ENCODE peak calls at places on chromosomes 7 and 10, in seven cellular contexts. M is suprapubic skin, Q is fibroblast of lung, K is heart left ventricle, Z is psoas muscle, N is right cardiac atrium, P is heart right ventricle. H is an unnamed sample. For H3K4me1, the result is how much of the 10 kb centered on the place peaks cover.

GRCh38 chr7:38054199-38054598 is 123.8 kb upstream of the STARD3NL start:
- DNase-seq in M (no peak), Q (no peak), K (no peak), Z (no peak), N (no peak), P (no peak), H (no peak)

GRCh38 chr10:22816298-22816653 is 101.9 kb upstream of the PIP4K2A start:
- DNase-seq in M (no peak), Q (peak), K (no peak), Z (no peak), N (no peak), P (no peak), H (no peak)

GRCh38 chr7:5681979-5682546 is 99.4 kb downstream of the RNF216 start:
- DNase-seq in M (no peak), Q (no peak), K (no peak), Z (no peak), N (no peak), P (no peak), H (no peak)

GRCh38 chr10:92742331-92743228 is 52.8 kb downstream of the HHEX start:
- DNase-seq in M (no peak), Q (no peak), K (no peak), Z (no peak), N (no peak), P (no peak), H (no peak)

GRCh38 chr7:14836006-14836405 is 66.5 kb downstream of the DGKB start:
- DNase-seq in M (no peak), Q (peak), K (no peak), Z (no peak), N (no peak), P (no peak), H (no peak)

GRCh38 chr10:21732067-21732772 is 198.2 kb downstream of the MLLT10 start:
- DNase-seq in M (no peak), Q (peak), K (peak), Z (peak), N (peak), P (peak), H (no peak)

GRCh38 chr10:126902157-126902556 is 3.1 kb upstream of the DOCK1 start:
- DNase-seq in M (no peak), Q (peak), K (no peak), Z (no peak), N (no peak), P (no peak), H (no peak)

GRCh38 chr10:93299606-93300353 is 182.4 kb downstream of the MYOF start:
- DNase-seq in M (no peak), Q (peak), K (no peak), Z (no peak), N (no peak), P (no peak), H (no peak)

GRCh38 chr10:1410469-1411395 is 326.6 kb downstream of the ADARB2 start:
- DNase-seq in M (no peak), Q (no peak), K (no peak), Z (no peak), N (no peak), P (no peak), H (no peak)

GRCh38 chr7:81457858-81458522 is 311.9 kb downstream of the HGF start:
- DNase-seq in M (no peak), Q (peak), K (no peak), Z (no peak), N (no peak), P (no peak), H (no peak)

GRCh38 chr7:39073432-39073831 is 95.7 kb downstream of the POU6F2 start:
- DNase-seq in M (no peak), Q (no peak), K (no peak), Z (no peak), N (peak), P (no peak), H (peak)

GRCh38 chr7:76303057-76303828 is 770 bp downstream of the HSPB1 start:
- DNase-seq in M (peak), Q (peak), K (peak), Z (peak), N (peak), P (peak), H (peak)

GRCh38 chr10:109647627-109648026 is 275.7 kb downstream of the XPNPEP1 start:
- DNase-seq in M (no peak), Q (no peak), K (no peak), Z (no peak), N (no peak), P (no peak), H (no peak)

GRCh38 chr7:87458148-87458547 is 17.3 kb downstream of the ABCB4 start:
- DNase-seq in M (no peak), Q (no peak), K (no peak), Z (no peak), N (no peak), P (no peak), H (no peak)

GRCh38 chr10:100318201-100318600 is 11.8 kb downstream of the PKD2L1 start:
- DNase-seq in M (no peak), Q (no peak), K (no peak), Z (no peak), N (no peak), P (no peak), H (no peak)

GRCh38 chr10:69498711-69499471 is 47.6 kb downstream of the TSPAN15 start:
- DNase-seq in M (no peak), Q (no peak), K (no peak), Z (peak), N (no peak), P (no peak), H (no peak)

GRCh38 chr10:123795196-123795780 is 96.3 kb downstream of the CPXM2 start:
- DNase-seq in M (no peak), Q (no peak), K (no peak), Z (no peak), N (no peak), P (no peak), H (no peak)

GRCh38 chr7:6167587-6168154 is 104.8 kb downstream of the CYTH3 start:
- DNase-seq in M (no peak), Q (no peak), K (no peak), Z (no peak), N (no peak), P (no peak), H (no peak)

GRCh38 chr10:124650820-124651401 is 93.3 kb downstream of the FAM53B start:
- DNase-seq in M (no peak), Q (no peak), K (no peak), Z (no peak), N (no peak), P (peak), H (no peak)

GRCh38 chr10:90051474-90051873 is 350.1 kb downstream of the KIF20B start:
- DNase-seq in M (no peak), Q (no peak), K (peak), Z (no peak), N (no peak), P (no peak), H (no peak)

GRCh38 chr10:11975795-11976194 is 66.8 kb downstream of the UPF2 start:
- DNase-seq in M (no peak), Q (no peak), K (no peak), Z (no peak), N (no peak), P (no peak), H (no peak)
- H3K4me1 ChIP-seq in M (under half), Q (under half), K (under half), Z (under half), N (under half), P (under half), H (under half)

GRCh38 chr7:134446446-134446845 is 12.5 kb downstream of the AKR1B1 start:
- DNase-seq in M (no peak), Q (no peak), K (no peak), Z (no peak), N (no peak), P (no peak), H (no peak)
- H3K4me1 ChIP-seq in M (under half), Q (under half), K (under half), Z (under half), N (under half), P (under half), H (under half)

GRCh38 chr7:155751409-155751808 is 60.9 kb downstream of the SHH start:
- DNase-seq in M (no peak), Q (no peak), K (no peak), Z (no peak), N (no peak), P (no peak), H (no peak)
- H3K4me1 ChIP-seq in M (under half), Q (under half), K (half or more), Z (half or more), N (under half), P (half or more), H (under half)

GRCh38 chr10:14585287-14586193 is 189.2 kb downstream of the FAM107B start:
- DNase-seq in M (no peak), Q (no peak), K (no peak), Z (no peak), N (no peak), P (no peak), H (no peak)
- H3K4me1 ChIP-seq in M (under half), Q (under half), K (under half), Z (under half), N (under half), P (half or more), H (under half)

DNA sequence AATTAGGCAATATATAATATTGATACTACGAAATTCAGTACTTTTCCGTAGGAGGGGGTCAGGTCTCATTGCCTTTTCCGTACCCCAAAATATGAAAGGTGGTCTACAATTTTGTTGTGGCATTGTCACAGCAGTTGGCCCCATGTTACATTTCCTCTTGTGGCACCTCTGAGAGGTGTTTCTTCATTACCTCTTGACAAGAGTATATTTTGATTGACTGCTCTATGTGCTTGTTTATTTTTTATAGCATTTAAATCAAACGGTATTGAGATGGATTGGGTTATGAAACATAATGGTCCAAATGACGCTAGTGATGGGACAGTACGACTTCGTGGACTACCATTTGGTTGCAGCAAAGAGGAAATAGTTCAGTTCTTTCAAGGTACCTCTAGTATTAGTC is 4.2 kb upstream of the PBLD start:
- DNase-seq in M (no peak), Q (no peak), K (no peak), Z (no peak), N (no peak), P (no peak), H (no peak)
- H3K4me1 ChIP-seq in M (under half), Q (under half), K (half or more), Z (under half), N (under half), P (half or more), H (under half)

DNA sequence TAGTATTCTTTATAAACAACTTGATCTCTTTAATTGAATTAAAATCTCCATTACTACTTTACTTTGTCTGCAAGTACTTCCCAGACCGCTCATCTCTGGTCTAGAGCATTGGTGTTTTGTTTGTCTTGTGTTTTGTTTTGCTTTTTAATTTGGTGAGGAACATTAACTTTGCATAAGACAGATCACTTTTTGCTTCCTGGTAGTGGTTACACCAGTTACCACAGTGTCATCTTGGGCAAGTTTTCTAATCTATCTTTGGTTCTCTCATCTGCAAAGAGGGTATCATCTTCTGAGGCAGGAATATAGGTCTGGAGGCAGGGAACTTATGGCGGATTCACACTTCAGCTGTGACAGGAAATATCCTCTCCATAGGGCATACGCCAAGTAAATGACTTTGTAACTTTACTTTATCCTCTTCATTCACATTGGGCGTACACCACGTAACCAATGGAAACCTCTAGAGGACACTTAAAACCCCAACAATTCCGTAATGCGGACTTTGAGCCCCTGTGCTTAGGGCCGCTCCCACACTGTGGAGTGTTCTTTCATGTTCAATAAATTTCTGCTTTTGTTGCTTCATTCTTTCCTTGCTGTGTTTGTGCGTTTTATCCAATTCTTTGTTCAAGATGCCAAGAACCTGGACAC is 83.1 kb upstream of the JAZF1 start:
- DNase-seq in M (no peak), Q (no peak), K (no peak), Z (no peak), N (no peak), P (no peak), H (no peak)
- H3K4me1 ChIP-seq in M (under half), Q (under half), K (under half), Z (under half), N (under half), P (under half), H (under half)

GRCh38 chr7:110204527-110204926 is 886.4 kb upstream of the LRRN3 start:
- DNase-seq in M (no peak), Q (peak), K (no peak), Z (no peak), N (no peak), P (no peak), H (no peak)

GRCh38 chr7:110210941-110211608 is 879.9 kb upstream of the LRRN3 start:
- DNase-seq in M (no peak), Q (no peak), K (no peak), Z (no peak), N (no peak), P (no peak), H (no peak)

GRCh38 chr7:110205899-110206298 is 885.0 kb upstream of the LRRN3 start:
- DNase-seq in M (no peak), Q (no peak), K (no peak), Z (no peak), N (no peak), P (no peak), H (no peak)
- H3K4me1 ChIP-seq in M (under half), Q (under half), K (under half), Z (under half), N (under half), P (under half), H (under half)

GRCh38 chr7:140069298-140069949 is 6.7 kb upstream of the PARP12 start:
- DNase-seq in M (no peak), Q (no peak), K (no peak), Z (no peak), N (no peak), P (no peak), H (no peak)
- H3K4me1 ChIP-seq in M (under half), Q (under half), K (under half), Z (under half), N (under half), P (under half), H (under half)

DNA sequence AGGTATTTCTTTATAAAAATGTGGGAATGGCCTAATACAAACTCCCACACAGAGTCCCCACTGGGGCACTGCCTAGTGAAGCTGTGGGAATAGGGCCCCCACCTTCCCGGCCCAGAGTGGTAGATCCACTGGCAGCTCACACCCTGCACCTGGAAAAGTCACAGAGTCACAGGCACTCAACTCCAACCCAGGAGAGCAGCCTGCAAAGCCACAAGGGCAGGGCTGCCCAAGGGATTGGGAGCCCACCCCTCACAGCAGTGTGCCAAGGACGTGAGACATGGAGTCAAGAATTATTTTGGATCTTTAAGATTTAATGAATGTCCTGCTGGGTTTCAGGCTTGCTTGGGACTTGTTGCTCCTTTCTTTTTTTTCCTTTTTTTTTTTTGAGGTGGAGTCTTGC is 5.3 kb upstream of the DNAJC12 start:
- DNase-seq in M (no peak), Q (no peak), K (no peak), Z (no peak), N (no peak), P (no peak), H (no peak)
- H3K4me1 ChIP-seq in M (under half), Q (under half), K (under half), Z (under half), N (under half), P (under half), H (under half)

DNA sequence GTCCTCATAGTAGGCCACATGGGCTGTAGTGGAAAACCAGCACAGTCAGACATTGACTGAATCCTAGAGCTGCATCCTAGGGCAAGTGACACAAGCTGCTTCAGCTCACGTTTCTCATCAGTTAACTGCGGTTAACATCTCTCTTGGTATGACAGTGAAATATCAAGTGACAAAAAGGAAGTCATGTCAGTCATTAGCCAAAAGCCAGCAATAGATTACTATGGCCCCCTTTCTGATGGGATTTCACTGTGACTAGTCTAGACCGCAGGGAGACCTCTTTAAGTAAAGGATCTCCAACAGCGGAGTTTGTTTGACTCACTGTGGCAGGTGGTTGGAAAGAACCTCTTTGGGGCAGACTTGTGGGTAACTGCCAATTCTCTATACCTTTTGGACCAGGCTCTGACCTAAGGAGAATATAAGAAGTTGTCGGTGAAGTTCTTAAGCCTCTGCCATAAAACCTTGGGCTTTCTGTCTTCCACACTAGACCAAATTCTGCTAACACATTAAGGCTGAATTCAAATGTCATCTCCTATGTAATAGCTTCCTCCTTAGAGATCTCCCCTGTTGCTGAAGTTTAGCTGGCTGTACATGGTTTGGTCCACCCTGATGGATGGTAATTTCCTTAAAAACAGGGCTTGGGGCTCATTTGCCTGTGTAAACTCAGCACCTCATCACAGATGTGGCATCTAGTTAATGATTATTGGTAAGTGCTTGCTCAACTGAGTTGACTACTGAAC is 115.3 kb downstream of the SGMS1 start:
- DNase-seq in M (no peak), Q (no peak), K (no peak), Z (no peak), N (no peak), P (no peak), H (no peak)
- H3K4me1 ChIP-seq in M (under half), Q (under half), K (under half), Z (under half), N (under half), P (under half), H (under half)

H was measured in prostate gland.